ENCODE peak calls at places on chromosomes 13 and 19, in seven cellular contexts. One of them, this sample, is unnamed.

GRCh38 chr19:15216363-15216762 is 15.6 kb upstream of the NOTCH3 start:
- DNase-seq in SHP77: no peak
- DNase-seq in cardiac fibroblast: no peak
- DNase-seq in activated naive CD4-positive, alpha-beta T cell treated with anti-CD3 and anti-CD28 coated beads for 36 hours: no peak
- DNase-seq in substantia nigra: no peak
- DNase-seq in hypothalamus: no peak
- DNase-seq in AG04450: no peak
- DNase-seq in this sample: no peak

GRCh38 chr19:38202504-38202903 is 21.5 kb downstream of the DPF1 start:
- DNase-seq in cardiac fibroblast: no peak
- DNase-seq in AG04450: no peak
- DNase-seq in substantia nigra: no peak
- DNase-seq in SHP77: no peak
- DNase-seq in activated naive CD4-positive, alpha-beta T cell treated with anti-CD3 and anti-CD28 coated beads for 36 hours: no peak
- DNase-seq in hypothalamus: no peak
- DNase-seq in this sample: no peak

GRCh38 chr19:15238639-15239155 is 6.4 kb upstream of the EPHX3 start:
- DNase-seq in hypothalamus: no peak
- DNase-seq in cardiac fibroblast: no peak
- DNase-seq in SHP77: no peak
- DNase-seq in activated naive CD4-positive, alpha-beta T cell treated with anti-CD3 and anti-CD28 coated beads for 36 hours: no peak
- DNase-seq in substantia nigra: no peak
- DNase-seq in AG04450: no peak
- DNase-seq in this sample: no peak

GRCh38 chr19:17555929-17556813 is 722 bp downstream of the COLGALT1 start:
- DNase-seq in AG04450: no peak
- DNase-seq in SHP77: no peak
- DNase-seq in substantia nigra: peak; percentile 56
- DNase-seq in activated naive CD4-positive, alpha-beta T cell treated with anti-CD3 and anti-CD28 coated beads for 36 hours: peak; percentile 38
- DNase-seq in cardiac fibroblast: peak; percentile 79
- DNase-seq in hypothalamus: peak; percentile 14
- DNase-seq in this sample: peak; percentile 75

GRCh38 chr19:45790942-45791341 is 1.7 kb downstream of the DMWD start:
- DNase-seq in cardiac fibroblast: no peak
- DNase-seq in substantia nigra: no peak
- DNase-seq in SHP77: no peak
- DNase-seq in AG04450: no peak
- DNase-seq in hypothalamus: no peak
- DNase-seq in activated naive CD4-positive, alpha-beta T cell treated with anti-CD3 and anti-CD28 coated beads for 36 hours: peak; percentile 40
- DNase-seq in this sample: no peak

GRCh38 chr13:32426191-32426980 is 1.5 kb downstream of the N4BP2L1 start:
- DNase-seq in AG04450: no peak
- DNase-seq in substantia nigra: no peak
- DNase-seq in SHP77: no peak
- DNase-seq in activated naive CD4-positive, alpha-beta T cell treated with anti-CD3 and anti-CD28 coated beads for 36 hours: peak; percentile 59
- DNase-seq in hypothalamus: no peak
- DNase-seq in cardiac fibroblast: peak; percentile 34
- DNase-seq in this sample: peak; percentile 22

GRCh38 chr19:51107406-51108065 is 673 bp downstream of the CTU1 start:
- DNase-seq in activated naive CD4-positive, alpha-beta T cell treated with anti-CD3 and anti-CD28 coated beads for 36 hours: peak; percentile 40
- DNase-seq in cardiac fibroblast: peak; percentile 54
- DNase-seq in SHP77: peak; percentile 36
- DNase-seq in hypothalamus: no peak
- DNase-seq in substantia nigra: no peak
- DNase-seq in AG04450: no peak
- DNase-seq in this sample: no peak

GRCh38 chr13:48576448-48576993 is 43.6 kb upstream of the RCBTB2 start:
- DNase-seq in substantia nigra: no peak
- DNase-seq in SHP77: no peak
- DNase-seq in hypothalamus: no peak
- DNase-seq in activated naive CD4-positive, alpha-beta T cell treated with anti-CD3 and anti-CD28 coated beads for 36 hours: no peak
- DNase-seq in AG04450: no peak
- DNase-seq in cardiac fibroblast: no peak
- DNase-seq in this sample: no peak

GRCh38 chr13:50576156-50576555 is 267.3 kb downstream of the DLEU7 start:
- DNase-seq in SHP77: peak; percentile 89
- DNase-seq in substantia nigra: no peak
- DNase-seq in AG04450: no peak
- DNase-seq in cardiac fibroblast: no peak
- DNase-seq in activated naive CD4-positive, alpha-beta T cell treated with anti-CD3 and anti-CD28 coated beads for 36 hours: no peak
- DNase-seq in hypothalamus: no peak
- DNase-seq in this sample: no peak

GRCh38 chr19:38841787-38842438 is 7.9 kb downstream of the HNRNPL start:
- DNase-seq in AG04450: no peak
- DNase-seq in hypothalamus: no peak
- DNase-seq in SHP77: no peak
- DNase-seq in substantia nigra: no peak
- DNase-seq in activated naive CD4-positive, alpha-beta T cell treated with anti-CD3 and anti-CD28 coated beads for 36 hours: peak; percentile 68
- DNase-seq in cardiac fibroblast: no peak
- DNase-seq in this sample: no peak

GRCh38 chr13:110228936-110229904 is 77.7 kb downstream of the COL4A1 start:
- DNase-seq in AG04450: no peak
- DNase-seq in substantia nigra: no peak
- DNase-seq in SHP77: no peak
- DNase-seq in hypothalamus: no peak
- DNase-seq in cardiac fibroblast: peak; percentile 44
- DNase-seq in activated naive CD4-positive, alpha-beta T cell treated with anti-CD3 and anti-CD28 coated beads for 36 hours: no peak
- DNase-seq in this sample: no peak

GRCh38 chr13:54950546-54950945 is 1921.9 kb downstream of the OLFM4 start:
- DNase-seq in hypothalamus: no peak
- DNase-seq in cardiac fibroblast: no peak
- DNase-seq in activated naive CD4-positive, alpha-beta T cell treated with anti-CD3 and anti-CD28 coated beads for 36 hours: no peak
- DNase-seq in SHP77: no peak
- DNase-seq in substantia nigra: no peak
- DNase-seq in AG04450: no peak
- DNase-seq in this sample: no peak

GRCh38 chr13:75186384-75186783 is 295.6 kb downstream of the TBC1D4 start:
- DNase-seq in substantia nigra: no peak
- DNase-seq in activated naive CD4-positive, alpha-beta T cell treated with anti-CD3 and anti-CD28 coated beads for 36 hours: no peak
- DNase-seq in cardiac fibroblast: no peak
- DNase-seq in SHP77: no peak
- DNase-seq in AG04450: no peak
- DNase-seq in hypothalamus: no peak
- DNase-seq in this sample: no peak